ENCODE peak calls at places on chromosomes 11 and 22, in ten cellular contexts. One of them, this sample, is unnamed.

GRCh38 chr22:49820984-49821383 is 6.7 kb downstream of the BRD1 start:
- DNase-seq in IMR-90: no peak
- DNase-seq in WTC11: no peak
- DNase-seq in hepatocyte: no peak
- DNase-seq in nephron progenitor cell: no peak
- DNase-seq in GM12865: no peak
- DNase-seq in prostate gland: no peak
- DNase-seq in endodermal cell: no peak
- DNase-seq in astrocyte of the cerebellum: no peak
- DNase-seq in endothelial cell of umbilical vein: no peak
- DNase-seq in this sample: no peak

GRCh38 chr11:2461253-2462091 is 16.7 kb downstream of the KCNQ1 start:
- DNase-seq in prostate gland: no peak
- DNase-seq in IMR-90: no peak
- DNase-seq in endothelial cell of umbilical vein: no peak
- DNase-seq in GM12865: no peak
- DNase-seq in nephron progenitor cell: no peak
- DNase-seq in WTC11: no peak
- DNase-seq in endodermal cell: no peak
- DNase-seq in hepatocyte: no peak
- DNase-seq in astrocyte of the cerebellum: no peak
- DNase-seq in this sample: no peak

GRCh38 chr11:8597182-8597581 is 3.2 kb upstream of the STK33 start:
- DNase-seq in prostate gland: no peak
- DNase-seq in endodermal cell: no peak
- DNase-seq in nephron progenitor cell: no peak
- DNase-seq in endothelial cell of umbilical vein: no peak
- DNase-seq in GM12865: no peak
- DNase-seq in astrocyte of the cerebellum: peak
- DNase-seq in IMR-90: peak
- DNase-seq in hepatocyte: no peak
- DNase-seq in WTC11: no peak
- DNase-seq in this sample: no peak

GRCh38 chr22:48717883-48718817 is 1109.5 kb downstream of the BRD1 start:
- DNase-seq in prostate gland: no peak
- DNase-seq in WTC11: peak
- DNase-seq in IMR-90: no peak
- DNase-seq in hepatocyte: no peak
- DNase-seq in nephron progenitor cell: no peak
- DNase-seq in astrocyte of the cerebellum: no peak
- DNase-seq in GM12865: no peak
- DNase-seq in endothelial cell of umbilical vein: no peak
- DNase-seq in endodermal cell: peak
- DNase-seq in this sample: no peak

GRCh38 chr11:15629690-15630321 is 515.1 kb downstream of the INSC start:
- DNase-seq in prostate gland: no peak
- DNase-seq in hepatocyte: peak
- DNase-seq in endothelial cell of umbilical vein: no peak
- DNase-seq in GM12865: peak
- DNase-seq in WTC11: peak
- DNase-seq in endodermal cell: peak
- DNase-seq in IMR-90: no peak
- DNase-seq in nephron progenitor cell: peak
- DNase-seq in astrocyte of the cerebellum: no peak
- DNase-seq in this sample: peak

GRCh38 chr11:122723576-122723975 is 68.1 kb downstream of the UBASH3B start:
- DNase-seq in nephron progenitor cell: no peak
- DNase-seq in prostate gland: no peak
- DNase-seq in endothelial cell of umbilical vein: no peak
- DNase-seq in GM12865: no peak
- DNase-seq in astrocyte of the cerebellum: no peak
- DNase-seq in IMR-90: peak
- DNase-seq in hepatocyte: no peak
- DNase-seq in endodermal cell: no peak
- DNase-seq in WTC11: no peak
- DNase-seq in this sample: no peak

GRCh38 chr11:129803533-129803932 is 12.1 kb upstream of the TMEM45B start:
- DNase-seq in WTC11: no peak
- DNase-seq in hepatocyte: peak
- DNase-seq in nephron progenitor cell: no peak
- DNase-seq in IMR-90: no peak
- DNase-seq in GM12865: no peak
- DNase-seq in endodermal cell: peak
- DNase-seq in prostate gland: no peak
- DNase-seq in endothelial cell of umbilical vein: no peak
- DNase-seq in astrocyte of the cerebellum: no peak
- DNase-seq in this sample: no peak

GRCh38 chr22:23431337-23432072 is 148.6 kb downstream of the IGLL1 start:
- DNase-seq in GM12865: no peak
- DNase-seq in hepatocyte: peak
- DNase-seq in nephron progenitor cell: no peak
- DNase-seq in prostate gland: no peak
- DNase-seq in endodermal cell: peak
- DNase-seq in WTC11: no peak
- DNase-seq in astrocyte of the cerebellum: no peak
- DNase-seq in endothelial cell of umbilical vein: no peak
- DNase-seq in IMR-90: no peak
- DNase-seq in this sample: no peak

GRCh38 chr22:38719196-38719595 is 13.5 kb downstream of the GTPBP1 start:
- DNase-seq in nephron progenitor cell: no peak
- DNase-seq in hepatocyte: no peak
- DNase-seq in endodermal cell: no peak
- DNase-seq in WTC11: no peak
- DNase-seq in astrocyte of the cerebellum: no peak
- DNase-seq in prostate gland: no peak
- DNase-seq in GM12865: no peak
- DNase-seq in IMR-90: no peak
- DNase-seq in endothelial cell of umbilical vein: no peak
- DNase-seq in this sample: no peak

GRCh38 chr22:38717244-38717643 is 11.5 kb downstream of the GTPBP1 start:
- DNase-seq in endothelial cell of umbilical vein: no peak
- DNase-seq in GM12865: no peak
- DNase-seq in nephron progenitor cell: no peak
- DNase-seq in WTC11: no peak
- DNase-seq in astrocyte of the cerebellum: no peak
- DNase-seq in prostate gland: no peak
- DNase-seq in endodermal cell: no peak
- DNase-seq in IMR-90: no peak
- DNase-seq in hepatocyte: no peak
- DNase-seq in this sample: no peak

GRCh38 chr22:38720350-38720749 is 14.6 kb downstream of the GTPBP1 start:
- DNase-seq in endothelial cell of umbilical vein: no peak
- DNase-seq in nephron progenitor cell: no peak
- DNase-seq in WTC11: no peak
- DNase-seq in hepatocyte: no peak
- DNase-seq in GM12865: no peak
- DNase-seq in endodermal cell: no peak
- DNase-seq in astrocyte of the cerebellum: no peak
- DNase-seq in IMR-90: no peak
- DNase-seq in prostate gland: no peak
- DNase-seq in this sample: no peak

GRCh38 chr22:38716827-38717226 is 11.1 kb downstream of the GTPBP1 start:
- DNase-seq in astrocyte of the cerebellum: no peak
- DNase-seq in hepatocyte: no peak
- DNase-seq in prostate gland: no peak
- DNase-seq in endothelial cell of umbilical vein: no peak
- DNase-seq in GM12865: no peak
- DNase-seq in nephron progenitor cell: no peak
- DNase-seq in endodermal cell: no peak
- DNase-seq in WTC11: no peak
- DNase-seq in IMR-90: no peak
- DNase-seq in this sample: no peak

DNA sequence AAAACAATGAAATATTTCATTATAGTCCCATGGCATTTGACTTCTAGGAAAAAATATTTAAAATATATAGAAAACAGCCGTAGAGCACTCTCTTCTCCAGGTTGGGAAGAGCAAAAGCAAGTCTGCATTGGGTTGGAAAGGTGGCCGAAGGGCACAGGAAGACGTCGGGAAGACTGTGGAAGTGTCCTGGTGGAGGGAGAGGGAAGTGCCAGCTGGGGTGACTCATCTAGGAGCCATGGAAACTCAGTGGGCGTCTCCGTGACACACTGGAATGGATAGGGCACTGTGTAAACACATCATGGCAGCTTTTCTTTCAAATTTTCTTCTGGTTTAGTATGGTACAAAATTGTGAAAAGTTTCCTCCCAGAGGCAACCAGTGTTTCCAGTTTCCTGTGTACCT is 12.7 kb downstream of the GTPBP1 start:
- DNase-seq in WTC11: peak
- DNase-seq in nephron progenitor cell: no peak
- DNase-seq in prostate gland: peak
- DNase-seq in endothelial cell of umbilical vein: peak
- DNase-seq in astrocyte of the cerebellum: no peak
- DNase-seq in hepatocyte: peak
- DNase-seq in endodermal cell: peak
- DNase-seq in IMR-90: peak
- DNase-seq in GM12865: no peak
- DNase-seq in this sample: no peak
- TF ChIP-seq CTCF in WTC11: no peak
- TF ChIP-seq CTCF in nephron progenitor cell: no peak
- TF ChIP-seq CTCF in prostate gland: peak
- TF ChIP-seq CTCF in endothelial cell of umbilical vein: peak
- TF ChIP-seq CTCF in astrocyte of the cerebellum: peak
- TF ChIP-seq CTCF in hepatocyte: peak
- TF ChIP-seq CTCF in endodermal cell: peak
- TF ChIP-seq CTCF in IMR-90: peak
- TF ChIP-seq CTCF in GM12865: no peak
- TF ChIP-seq CTCF in this sample: peak

DNA sequence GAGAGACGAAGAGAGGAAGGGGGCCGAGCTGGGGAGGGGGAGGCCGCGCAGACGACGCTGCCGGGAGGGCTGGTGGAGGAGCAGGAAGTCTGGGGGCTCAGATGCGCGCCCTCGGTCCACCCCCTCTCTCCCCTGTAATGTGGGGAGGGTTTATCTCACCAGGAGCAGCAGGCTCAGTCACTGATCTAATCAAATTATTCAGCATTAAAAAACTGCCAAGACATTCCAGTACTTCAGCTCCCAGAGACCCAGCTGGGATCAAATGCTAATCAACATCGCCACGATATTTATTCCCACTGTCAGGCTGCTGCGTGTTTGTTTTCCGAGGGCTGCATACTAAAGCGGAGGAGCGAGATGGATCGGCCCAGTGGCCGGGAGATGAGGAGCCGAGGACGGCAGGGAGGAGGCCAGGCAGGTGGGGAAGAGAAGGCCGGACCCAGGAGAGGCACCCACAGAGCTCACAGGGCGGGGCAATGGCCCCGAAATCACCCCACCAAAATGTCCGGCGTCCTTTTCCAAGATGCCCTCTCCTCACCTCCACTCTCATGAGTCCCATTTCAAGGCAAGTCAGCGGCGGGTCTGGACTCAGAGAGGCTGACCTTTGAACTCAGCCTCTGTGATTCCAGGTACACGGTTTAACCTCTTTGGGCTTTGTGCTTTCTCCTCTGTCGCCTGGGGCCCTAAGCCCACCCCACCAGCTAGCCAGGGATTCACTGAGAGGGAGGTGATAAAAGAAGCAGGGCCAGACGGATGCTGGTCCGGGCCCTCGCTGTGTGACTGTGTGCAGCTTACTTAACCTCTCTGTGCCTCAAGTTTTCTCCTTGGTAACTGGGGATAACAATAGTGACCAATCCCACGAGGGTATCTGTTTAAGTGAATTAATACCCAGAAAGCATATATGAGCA is 502.1 kb downstream of the MN1 start:
- DNase-seq in endodermal cell: peak
- DNase-seq in IMR-90: no peak
- DNase-seq in endothelial cell of umbilical vein: peak
- DNase-seq in prostate gland: no peak
- DNase-seq in GM12865: no peak
- DNase-seq in hepatocyte: no peak
- DNase-seq in WTC11: no peak
- DNase-seq in nephron progenitor cell: no peak
- DNase-seq in astrocyte of the cerebellum: peak
- DNase-seq in this sample: no peak
- TF ChIP-seq CTCF in endodermal cell: no peak
- TF ChIP-seq CTCF in IMR-90: no peak
- TF ChIP-seq CTCF in endothelial cell of umbilical vein: no peak
- TF ChIP-seq CTCF in prostate gland: no peak
- TF ChIP-seq CTCF in GM12865: no peak
- TF ChIP-seq CTCF in hepatocyte: no peak
- TF ChIP-seq CTCF in WTC11: no peak
- TF ChIP-seq CTCF in nephron progenitor cell: no peak
- TF ChIP-seq CTCF in astrocyte of the cerebellum: no peak
- TF ChIP-seq CTCF in this sample: no peak

DNA sequence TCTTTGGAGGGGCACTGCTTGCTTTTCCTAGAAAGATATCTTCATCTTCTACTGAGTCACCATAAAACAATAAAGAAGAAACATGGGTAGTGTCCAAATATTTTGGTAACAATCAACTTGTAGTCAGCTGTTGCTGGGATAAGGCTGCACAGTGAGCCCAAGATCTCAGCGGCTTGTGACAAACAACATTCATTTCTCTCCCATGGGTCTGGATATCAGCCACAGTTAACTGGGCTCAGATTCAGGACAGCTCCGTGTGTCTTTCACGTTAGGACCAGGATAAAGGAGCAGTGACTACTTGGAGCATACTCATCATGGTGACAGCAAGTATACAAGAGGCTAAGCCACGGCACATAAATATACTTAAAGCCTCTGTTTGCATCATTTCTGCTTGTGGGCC is 27.9 kb upstream of the GRK3 start:
- DNase-seq in astrocyte of the cerebellum: no peak
- DNase-seq in nephron progenitor cell: no peak
- DNase-seq in endodermal cell: no peak
- DNase-seq in endothelial cell of umbilical vein: no peak
- DNase-seq in IMR-90: no peak
- DNase-seq in GM12865: no peak
- DNase-seq in prostate gland: peak
- DNase-seq in hepatocyte: no peak
- DNase-seq in WTC11: no peak
- DNase-seq in this sample: no peak
- TF ChIP-seq CTCF in astrocyte of the cerebellum: no peak
- TF ChIP-seq CTCF in nephron progenitor cell: no peak
- TF ChIP-seq CTCF in endodermal cell: no peak
- TF ChIP-seq CTCF in endothelial cell of umbilical vein: no peak
- TF ChIP-seq CTCF in IMR-90: no peak
- TF ChIP-seq CTCF in GM12865: no peak
- TF ChIP-seq CTCF in prostate gland: no peak
- TF ChIP-seq CTCF in hepatocyte: no peak
- TF ChIP-seq CTCF in WTC11: no peak
- TF ChIP-seq CTCF in this sample: no peak

GRCh38 chr11:62190011-62190410 is at the start of gene SCGB1D1:
- DNase-seq in WTC11: no peak
- DNase-seq in nephron progenitor cell: no peak
- DNase-seq in hepatocyte: no peak
- DNase-seq in endodermal cell: peak
- DNase-seq in IMR-90: no peak
- DNase-seq in endothelial cell of umbilical vein: no peak
- DNase-seq in GM12865: no peak
- DNase-seq in prostate gland: no peak
- DNase-seq in astrocyte of the cerebellum: no peak
- DNase-seq in this sample: no peak

GRCh38 chr11:62193954-62194353 is 3.9 kb downstream of the SCGB1D1 start:
- DNase-seq in nephron progenitor cell: peak
- DNase-seq in hepatocyte: peak
- DNase-seq in endothelial cell of umbilical vein: no peak
- DNase-seq in astrocyte of the cerebellum: no peak
- DNase-seq in WTC11: peak
- DNase-seq in endodermal cell: peak
- DNase-seq in GM12865: no peak
- DNase-seq in IMR-90: no peak
- DNase-seq in prostate gland: no peak
- DNase-seq in this sample: no peak

GRCh38 chr11:62201376-62201775 is 7.1 kb upstream of the SCGB2A1 start:
- DNase-seq in endothelial cell of umbilical vein: no peak
- DNase-seq in prostate gland: no peak
- DNase-seq in IMR-90: no peak
- DNase-seq in nephron progenitor cell: no peak
- DNase-seq in WTC11: no peak
- DNase-seq in endodermal cell: no peak
- DNase-seq in GM12865: no peak
- DNase-seq in hepatocyte: no peak
- DNase-seq in astrocyte of the cerebellum: no peak
- DNase-seq in this sample: no peak

GRCh38 chr11:62195945-62196344 is 5.9 kb downstream of the SCGB1D1 start:
- DNase-seq in endodermal cell: no peak
- DNase-seq in hepatocyte: no peak
- DNase-seq in prostate gland: no peak
- DNase-seq in GM12865: no peak
- DNase-seq in astrocyte of the cerebellum: no peak
- DNase-seq in WTC11: no peak
- DNase-seq in endothelial cell of umbilical vein: no peak
- DNase-seq in IMR-90: no peak
- DNase-seq in nephron progenitor cell: no peak
- DNase-seq in this sample: no peak
- TF ChIP-seq CTCF in endodermal cell: peak
- TF ChIP-seq CTCF in hepatocyte: no peak
- TF ChIP-seq CTCF in prostate gland: no peak
- TF ChIP-seq CTCF in GM12865: no peak
- TF ChIP-seq CTCF in astrocyte of the cerebellum: no peak
- TF ChIP-seq CTCF in WTC11: no peak
- TF ChIP-seq CTCF in endothelial cell of umbilical vein: no peak
- TF ChIP-seq CTCF in IMR-90: no peak
- TF ChIP-seq CTCF in nephron progenitor cell: no peak
- TF ChIP-seq CTCF in this sample: no peak

This sample was measured in neural crest cell.